ENCODE peak calls at places on chromosomes 2 and 18, in four cellular contexts. One of them, this sample, is unnamed.

GRCh38 chr2:113967272-113967671 is 77.4 kb downstream of the ACTR3 start:
- DNase-seq in stomach: no peak
- DNase-seq in HL-60: no peak
- DNase-seq in breast epithelium: no peak
- DNase-seq in this sample: no peak

GRCh38 chr2:65256088-65256487 is 28.5 kb downstream of the ACTR2 start:
- DNase-seq in breast epithelium: no peak
- DNase-seq in stomach: no peak
- DNase-seq in HL-60: no peak
- DNase-seq in this sample: no peak

GRCh38 chr2:47501374-47502200 is 98.6 kb downstream of the MSH2 start:
- DNase-seq in breast epithelium: no peak
- DNase-seq in stomach: no peak
- DNase-seq in HL-60: no peak
- DNase-seq in this sample: no peak

GRCh38 chr2:239201884-239202283 is 198.9 kb downstream of the HDAC4 start:
- DNase-seq in HL-60: no peak
- DNase-seq in stomach: no peak
- DNase-seq in breast epithelium: no peak
- DNase-seq in this sample: no peak

GRCh38 chr2:101113441-101114267 is 37.5 kb downstream of the TBC1D8 start:
- DNase-seq in breast epithelium: peak
- DNase-seq in stomach: peak
- DNase-seq in HL-60: peak
- DNase-seq in this sample: no peak

GRCh38 chr2:96916156-96917007 is 46.5 kb upstream of the SEMA4C start:
- DNase-seq in breast epithelium: peak
- DNase-seq in stomach: no peak
- DNase-seq in HL-60: no peak
- DNase-seq in this sample: no peak

GRCh38 chr18:50276452-50276851 is 4.9 kb downstream of the MBD1 start:
- DNase-seq in stomach: no peak
- DNase-seq in HL-60: no peak
- DNase-seq in breast epithelium: no peak
- DNase-seq in this sample: no peak

GRCh38 chr2:176873403-176873802 is 339.2 kb upstream of the HNRNPA3 start:
- DNase-seq in HL-60: no peak
- DNase-seq in stomach: no peak
- DNase-seq in breast epithelium: no peak
- DNase-seq in this sample: no peak

GRCh38 chr2:239319261-239319661 is 81.6 kb downstream of the HDAC4 start:
- DNase-seq in breast epithelium: no peak
- DNase-seq in stomach: peak
- DNase-seq in HL-60: no peak
- DNase-seq in this sample: no peak

GRCh38 chr2:27131429-27131828 is 3.0 kb downstream of the PREB start:
- DNase-seq in breast epithelium: no peak
- DNase-seq in HL-60: no peak
- DNase-seq in stomach: no peak
- DNase-seq in this sample: no peak

GRCh38 chr2:109290887-109291675 is 162.1 kb downstream of the SH3RF3 start:
- DNase-seq in stomach: no peak
- DNase-seq in breast epithelium: no peak
- DNase-seq in HL-60: no peak
- DNase-seq in this sample: no peak

GRCh38 chr2:98465456-98466201 is 21.0 kb downstream of the INPP4A start:
- DNase-seq in stomach: peak
- DNase-seq in HL-60: peak
- DNase-seq in breast epithelium: peak
- DNase-seq in this sample: no peak
- H3K27ac ChIP-seq in stomach: no peak
- H3K27ac ChIP-seq in HL-60: peak
- H3K27ac ChIP-seq in breast epithelium: no peak
- H3K27ac ChIP-seq in this sample: no peak

GRCh38 chr2:237696471-237696870 is 69.1 kb downstream of the LRRFIP1 start:
- DNase-seq in stomach: no peak
- DNase-seq in HL-60: no peak
- DNase-seq in breast epithelium: no peak
- DNase-seq in this sample: no peak
- H3K4me3 ChIP-seq in stomach: no peak
- H3K4me3 ChIP-seq in HL-60: peak
- H3K4me3 ChIP-seq in breast epithelium: no peak
- H3K4me3 ChIP-seq in this sample: peak

GRCh38 chr2:150062416-150062815 is 425.1 kb downstream of the RND3 start:
- DNase-seq in stomach: no peak
- DNase-seq in HL-60: no peak
- DNase-seq in breast epithelium: no peak
- DNase-seq in this sample: no peak
- TF ChIP-seq POLR2AphosphoS5 in stomach: no peak
- TF ChIP-seq POLR2AphosphoS5 in HL-60: no peak
- TF ChIP-seq POLR2AphosphoS5 in breast epithelium: no peak
- TF ChIP-seq POLR2AphosphoS5 in this sample: no peak

DNA sequence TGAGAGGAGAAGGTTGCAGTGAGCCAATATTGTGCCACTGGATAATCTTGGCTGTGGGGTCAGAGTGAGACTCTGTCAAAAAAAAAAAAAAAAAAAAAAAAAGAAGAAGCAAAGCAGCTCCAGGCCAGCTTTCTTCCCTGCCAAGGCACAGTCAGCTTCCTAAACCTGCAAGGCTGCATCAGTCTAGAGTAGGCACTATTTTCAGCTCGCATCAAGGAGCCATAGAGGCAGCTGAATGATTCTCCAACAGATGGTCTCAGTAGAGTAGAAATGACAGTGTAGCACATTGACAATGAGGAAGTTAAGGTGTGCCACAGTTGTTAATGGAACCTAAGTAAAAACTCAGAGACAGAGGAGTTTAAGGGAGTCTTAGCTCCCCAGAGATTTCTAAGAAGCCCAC is 35.6 kb downstream of the BMP10 start:
- DNase-seq in HL-60: peak
- DNase-seq in stomach: no peak
- DNase-seq in breast epithelium: no peak
- DNase-seq in this sample: no peak
- H3K27ac ChIP-seq in HL-60: peak
- H3K27ac ChIP-seq in stomach: no peak
- H3K27ac ChIP-seq in breast epithelium: no peak
- H3K27ac ChIP-seq in this sample: no peak

GRCh38 chr18:46397174-46397573 is 259.8 kb downstream of the LOXHD1 start:
- DNase-seq in stomach: no peak
- DNase-seq in breast epithelium: no peak
- DNase-seq in HL-60: no peak
- DNase-seq in this sample: no peak

GRCh38 chr18:46400449-46400848 is 256.6 kb downstream of the LOXHD1 start:
- DNase-seq in breast epithelium: no peak
- DNase-seq in stomach: no peak
- DNase-seq in HL-60: no peak
- DNase-seq in this sample: no peak

GRCh38 chr18:46398625-46399024 is 258.4 kb downstream of the LOXHD1 start:
- DNase-seq in breast epithelium: no peak
- DNase-seq in HL-60: no peak
- DNase-seq in stomach: no peak
- DNase-seq in this sample: no peak

GRCh38 chr18:46398005-46398404 is 259.0 kb downstream of the LOXHD1 start:
- DNase-seq in stomach: no peak
- DNase-seq in breast epithelium: no peak
- DNase-seq in HL-60: no peak
- DNase-seq in this sample: no peak

DNA sequence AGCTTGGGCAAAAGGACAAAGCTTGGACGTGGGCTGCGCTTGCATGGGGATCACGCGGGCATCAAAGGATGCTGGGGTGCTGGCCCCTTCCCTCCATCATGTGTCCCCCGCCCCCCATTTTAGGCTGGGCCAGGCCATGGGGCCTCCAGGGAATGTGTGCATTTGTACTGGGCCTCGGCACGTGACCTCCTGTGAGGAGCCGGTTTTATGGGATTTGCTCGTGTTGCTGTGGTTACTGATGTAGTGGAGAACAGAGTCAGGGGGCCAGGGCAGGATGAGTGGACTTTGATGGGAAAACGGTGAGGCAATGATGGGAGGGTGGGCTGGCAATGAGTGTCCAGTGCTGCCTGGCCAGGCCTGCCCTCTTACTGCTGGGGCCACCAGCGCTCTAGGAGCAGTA is 257.7 kb downstream of the LOXHD1 start:
- DNase-seq in breast epithelium: no peak
- DNase-seq in HL-60: no peak
- DNase-seq in stomach: no peak
- DNase-seq in this sample: no peak
- H3K4me3 ChIP-seq in breast epithelium: no peak
- H3K4me3 ChIP-seq in HL-60: no peak
- H3K4me3 ChIP-seq in stomach: no peak
- H3K4me3 ChIP-seq in this sample: no peak

GRCh38 chr18:74896390-74896991 is 298.8 kb downstream of the ZNF407 start:
- DNase-seq in HL-60: no peak
- DNase-seq in breast epithelium: peak
- DNase-seq in stomach: peak
- DNase-seq in this sample: peak
- TF ChIP-seq POLR2AphosphoS5 in HL-60: no peak
- TF ChIP-seq POLR2AphosphoS5 in breast epithelium: no peak
- TF ChIP-seq POLR2AphosphoS5 in stomach: no peak
- TF ChIP-seq POLR2AphosphoS5 in this sample: no peak

GRCh38 chr2:18721038-18721922 is 131.9 kb upstream of the NT5C1B start:
- DNase-seq in stomach: no peak
- DNase-seq in HL-60: no peak
- DNase-seq in breast epithelium: no peak
- DNase-seq in this sample: no peak
- H3K27ac ChIP-seq in stomach: no peak
- H3K27ac ChIP-seq in HL-60: no peak
- H3K27ac ChIP-seq in breast epithelium: no peak
- H3K27ac ChIP-seq in this sample: no peak

DNA sequence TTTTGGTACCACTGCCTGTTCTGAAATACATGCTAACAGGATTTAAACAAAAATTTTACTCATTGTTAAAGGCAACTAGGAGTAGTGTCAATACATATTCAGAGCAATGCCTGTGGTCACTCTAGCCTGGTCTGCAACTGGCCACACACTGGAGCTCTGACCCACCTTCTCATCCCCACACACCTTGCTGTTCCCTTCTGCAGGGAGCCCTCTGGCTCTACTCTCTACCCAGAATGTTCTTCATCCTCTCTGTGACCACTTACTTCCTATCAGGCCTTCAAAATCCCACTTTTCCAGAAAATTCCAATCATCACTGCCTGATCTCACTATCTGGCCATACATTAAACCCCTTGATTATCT is 102.3 kb upstream of the NFU1 start:
- DNase-seq in stomach: no peak
- DNase-seq in breast epithelium: no peak
- DNase-seq in HL-60: no peak
- DNase-seq in this sample: no peak
- H3K4me3 ChIP-seq in stomach: no peak
- H3K4me3 ChIP-seq in breast epithelium: no peak
- H3K4me3 ChIP-seq in HL-60: no peak
- H3K4me3 ChIP-seq in this sample: no peak

DNA sequence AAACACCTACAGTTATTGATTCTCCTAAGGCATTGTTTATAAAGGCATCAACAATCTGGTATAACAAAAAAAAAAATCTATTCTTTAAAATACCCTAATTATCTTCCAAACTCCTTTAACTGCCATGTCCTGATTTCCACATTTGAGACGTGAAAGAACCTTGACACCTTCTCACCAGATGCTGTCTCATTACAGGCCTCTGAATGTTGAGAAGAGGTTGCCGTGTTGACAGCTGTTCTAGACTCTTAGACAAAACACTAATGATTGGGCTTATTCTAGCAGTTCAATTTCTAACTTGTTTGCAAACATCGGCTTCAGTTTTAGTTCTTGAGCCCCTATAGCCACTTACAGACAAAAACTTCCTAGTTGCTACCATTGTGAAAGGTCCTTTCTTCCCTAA is 988.8 kb downstream of the LRP1B start:
- DNase-seq in stomach: no peak
- DNase-seq in HL-60: no peak
- DNase-seq in breast epithelium: no peak
- DNase-seq in this sample: no peak
- TF ChIP-seq POLR2AphosphoS5 in stomach: no peak
- TF ChIP-seq POLR2AphosphoS5 in HL-60: no peak
- TF ChIP-seq POLR2AphosphoS5 in breast epithelium: no peak
- TF ChIP-seq POLR2AphosphoS5 in this sample: no peak

DNA sequence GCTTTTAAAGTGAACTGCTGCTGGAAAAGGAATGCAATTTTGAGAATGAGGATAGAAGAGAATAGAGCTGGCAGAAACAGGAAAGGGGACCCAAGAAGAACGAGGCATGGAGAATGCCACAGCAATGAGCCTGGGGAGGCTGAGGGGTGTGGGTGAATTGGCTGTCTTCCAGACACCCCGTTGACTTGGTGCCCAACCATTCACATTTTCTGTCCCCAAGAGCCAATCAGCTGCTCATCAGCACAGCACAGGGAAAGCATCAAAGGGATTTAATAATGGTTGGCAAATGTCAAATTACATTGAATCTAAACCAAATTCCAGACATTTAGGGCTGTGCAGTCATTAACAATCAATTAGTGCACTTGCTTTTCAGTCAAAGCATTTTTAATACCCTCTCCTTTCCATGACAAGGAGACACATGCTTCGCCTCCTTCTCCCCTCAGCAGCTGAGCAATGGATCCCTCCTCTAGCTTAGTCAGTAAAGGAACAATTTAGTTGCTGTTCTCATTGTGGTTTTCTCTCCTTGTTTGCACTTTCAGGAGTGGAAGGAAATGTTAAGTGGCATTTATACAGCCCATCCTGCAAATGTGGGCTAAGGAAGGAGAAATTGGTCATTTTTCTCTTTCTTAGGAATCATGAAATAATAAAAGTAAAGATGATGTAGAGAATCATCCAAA is 98.8 kb downstream of the KLF7 start:
- DNase-seq in stomach: no peak
- DNase-seq in breast epithelium: no peak
- DNase-seq in HL-60: no peak
- DNase-seq in this sample: no peak
- H3K27ac ChIP-seq in stomach: peak
- H3K27ac ChIP-seq in breast epithelium: no peak
- H3K27ac ChIP-seq in HL-60: no peak
- H3K27ac ChIP-seq in this sample: no peak

This sample was measured in Panc1.